ENCODE peak calls at places on chromosomes 6 and 20, in eight cellular contexts. X is stimulated activated CD4-positive, alpha-beta T cell treated with anti-CD3 and anti-CD28 coated beads, Interleukin-15, amount 100 ng/mL, for 24 hours; Q is GM10248; T is GM04504; S is hippocampal formation; V is natural killer cell; F is tibial artery; M is EL. K is an unnamed sample.
A peak's percentile ranks its signal among the peaks of the same experiment; 100 is the strongest.

GRCh38 chr6:23890543-23891227 is 235.3 kb upstream of the NRSN1 start:
- DNase-seq in T (no peak), S (no peak), X (no peak), V (no peak), M (peak; percentile 3), F (no peak), Q (no peak), K (peak; percentile 15)

GRCh38 chr6:106927531-106928398 is 46.8 kb downstream of the CD24 start:
- DNase-seq in F (no peak), X (peak; percentile 24), S (no peak), M (peak; percentile 40), V (no peak), T (no peak), Q (peak; percentile 35), K (peak; percentile 61)

GRCh38 chr20:2093883-2094282 is 7.7 kb upstream of the STK35 start:
- DNase-seq in T (no peak), X (no peak), V (no peak), Q (no peak), F (no peak), M (no peak), S (no peak), K (no peak)

GRCh38 chr6:141610741-141611140 is 522.0 kb upstream of the GJE1 start:
- DNase-seq in T (no peak), Q (no peak), F (no peak), M (peak; percentile 15), X (no peak), V (no peak), S (no peak), K (peak; percentile 27)

GRCh38 chr6:162940426-162940825 is 212.7 kb downstream of the PACRG start:
- DNase-seq in M (no peak), Q (no peak), S (no peak), V (no peak), F (no peak), T (no peak), X (no peak), K (no peak)

GRCh38 chr6:6885521-6886088 is 222.2 kb upstream of the RREB1 start:
- DNase-seq in F (peak; percentile 75), Q (no peak), T (no peak), S (peak; percentile 31), V (no peak), X (no peak), M (no peak), K (no peak)

GRCh38 chr6:82072771-82073170 is 174.8 kb downstream of the IBTK start:
- DNase-seq in V (no peak), F (no peak), M (peak; percentile 75), T (peak; percentile 36), S (no peak), X (no peak), Q (no peak), K (peak; percentile 86)

GRCh38 chr20:5222919-5223634 is 93.7 kb downstream of the PROKR2 start:
- DNase-seq in Q (peak; percentile 72), S (peak; percentile 57), F (no peak), V (peak; percentile 21), T (peak; percentile 40), X (peak; percentile 71), M (peak; percentile 65), K (peak; percentile 69)

GRCh38 chr6:939526-940252 is 246.8 kb upstream of the EXOC2 start:
- DNase-seq in Q (no peak), X (no peak), T (no peak), V (no peak), M (no peak), F (no peak), S (no peak), K (peak; percentile 18)

GRCh38 chr6:78995346-78995745 is 82.7 kb downstream of the PHIP start:
- DNase-seq in X (no peak), S (no peak), M (no peak), Q (no peak), F (no peak), V (no peak), T (no peak), K (no peak)

GRCh38 chr6:168526841-168527281 is 85.9 kb downstream of the SMOC2 start:
- DNase-seq in T (no peak), F (peak; percentile 89), X (no peak), Q (no peak), M (no peak), S (no peak), V (no peak), K (no peak)

GRCh38 chr20:32820698-32821378 is 1.1 kb downstream of the MAPRE1 start:
- DNase-seq in Q (no peak), T (no peak), S (no peak), V (no peak), M (peak; percentile 15), X (peak; percentile 12), F (no peak), K (no peak)

GRCh38 chr6:93423542-93423941 is 4.2 kb upstream of the EPHA7 start:
- DNase-seq in T (no peak), S (no peak), X (peak; percentile 36), V (no peak), Q (no peak), M (peak; percentile 8), F (no peak), K (peak; percentile 21)

GRCh38 chr20:14568225-14568624 is 230.8 kb upstream of the FLRT3 start:
- DNase-seq in M (no peak), V (no peak), F (no peak), Q (no peak), T (no peak), S (no peak), X (no peak), K (no peak)

GRCh38 chr6:20353134-20353533 is 48.5 kb upstream of the E2F3 start:
- DNase-seq in V (no peak), S (no peak), Q (no peak), F (no peak), T (no peak), X (no peak), M (no peak), K (no peak)

GRCh38 chr6:133710826-133711225 is 178.1 kb upstream of the TCF21 start:
- DNase-seq in X (peak; percentile 15), Q (no peak), F (no peak), T (no peak), V (no peak), S (no peak), M (no peak), K (no peak)

GRCh38 chr6:98054453-98054852 is 771.4 kb upstream of the MMS22L start:
- DNase-seq in T (no peak), F (no peak), M (no peak), X (no peak), V (no peak), S (no peak), Q (no peak), K (peak; percentile 2)